ENCODE peak calls at places on chromosome 19, in eight cellular contexts. J is AG09309; O is aorta; Z is astrocyte of the spinal cord; C is stromal cell of bone marrow; P is activated CD8-positive, alpha-beta memory T cell treated with anti-CD3 and anti-CD28 coated beads, Interleukin-2, amount 50 U/mL, for 4 hours; T is effector CD4-positive, alpha-beta T cell; N is cardiac fibroblast. G is an unnamed sample.

GRCh38 chr19:43524922-43525835 is 1.8 kb downstream of the ETHE1 start:
- DNase-seq in C (no peak), N (peak; percentile 55), O (peak; percentile 77), T (no peak), P (peak; percentile 27), J (no peak), Z (peak; percentile 22), G (no peak)

GRCh38 chr19:43798026-43798545 is 4.2 kb downstream of the LYPD5 start:
- DNase-seq in N (no peak), C (no peak), J (no peak), P (no peak), O (no peak), Z (no peak), T (no peak), G (no peak)

GRCh38 chr19:58572818-58573657 is at the start of gene MZF1:
- DNase-seq in J (peak; percentile 100), Z (peak; percentile 100), N (peak; percentile 100), P (peak; percentile 100), O (peak; percentile 100), T (peak; percentile 100), C (peak; percentile 100), G (peak; percentile 100)

GRCh38 chr19:58538257-58539168 is 5.4 kb upstream of the TRIM28 start:
- DNase-seq in P (peak; percentile 44), O (no peak), N (no peak), C (no peak), J (no peak), Z (no peak), T (no peak), G (no peak)

GRCh38 chr19:28961772-28962500 is 251.0 kb downstream of the UQCRFS1 start:
- DNase-seq in O (no peak), P (no peak), J (peak; percentile 59), N (peak; percentile 93), T (no peak), Z (peak; percentile 17), C (no peak), G (no peak)

GRCh38 chr19:48835734-48836088 is 580 bp downstream of the HSD17B14 start:
- DNase-seq in O (peak; percentile 98), C (peak; percentile 63), J (no peak), N (peak; percentile 87), P (peak; percentile 94), Z (peak; percentile 70), T (peak; percentile 93), G (peak; percentile 66)

GRCh38 chr19:768424-768823 is 17.5 kb downstream of the MISP start:
- DNase-seq in N (peak; percentile 50), O (no peak), T (no peak), P (no peak), C (peak; percentile 80), Z (peak; percentile 89), J (peak; percentile 70), G (peak; percentile 87)

GRCh38 chr19:45591004-45591637 is 6.5 kb upstream of the OPA3 start:
- DNase-seq in T (no peak), O (no peak), N (no peak), P (peak; percentile 44), J (no peak), C (no peak), Z (peak; percentile 19), G (no peak)

GRCh38 chr19:51341066-51341465 is 873 bp downstream of the VSIG10L start:
- DNase-seq in P (no peak), O (no peak), N (no peak), Z (no peak), C (no peak), J (no peak), T (no peak), G (no peak)

GRCh38 chr19:48645652-48646191 is at the start of gene CA11:
- DNase-seq in N (no peak), C (no peak), P (no peak), O (no peak), T (no peak), J (no peak), Z (no peak), G (no peak)

GRCh38 chr19:53785196-53785889 is 38.8 kb downstream of the NLRP12 start:
- DNase-seq in T (no peak), C (no peak), O (no peak), N (no peak), Z (no peak), P (no peak), J (no peak), G (no peak)

GRCh38 chr19:13057147-13057572 is 45.5 kb downstream of the LYL1 start:
- DNase-seq in O (no peak), Z (no peak), N (no peak), J (no peak), C (no peak), P (no peak), T (no peak), G (no peak)

GRCh38 chr19:21094347-21095025 is 12.5 kb downstream of the ZNF714 start:
- DNase-seq in O (no peak), J (no peak), P (no peak), N (no peak), Z (no peak), T (no peak), C (no peak), G (no peak)

GRCh38 chr19:3504723-3505122 is 1.4 kb upstream of the FZR1 start:
- DNase-seq in Z (no peak), T (no peak), J (no peak), N (peak; percentile 12), C (no peak), P (no peak), O (no peak), G (no peak)

GRCh38 chr19:49430678-49431329 is 5.6 kb downstream of the GFY start:
- DNase-seq in J (no peak), T (no peak), C (no peak), P (no peak), N (no peak), Z (no peak), O (no peak), G (no peak)

GRCh38 chr19:36528921-36529518 is 949 bp upstream of the ZNF260 start:
- DNase-seq in O (no peak), C (no peak), T (no peak), P (no peak), Z (no peak), J (no peak), N (no peak), G (no peak)

GRCh38 chr19:48135411-48135810 is 24.8 kb upstream of the PLA2G4C start:
- DNase-seq in O (no peak), J (no peak), Z (no peak), T (no peak), C (no peak), N (no peak), P (no peak), G (no peak)

GRCh38 chr19:1264801-1265610 is 4.1 kb upstream of the CIRBP start:
- DNase-seq in Z (peak; percentile 84), N (peak; percentile 94), P (no peak), J (no peak), T (no peak), C (peak; percentile 88), O (peak; percentile 93), G (no peak)

GRCh38 chr19:34577056-34577455 is 95.5 kb downstream of the WTIP start:
- DNase-seq in T (no peak), C (no peak), Z (no peak), O (no peak), N (no peak), P (no peak), J (no peak), G (no peak)

GRCh38 chr19:45058622-45059159 is 17.6 kb downstream of the ZNF296 start:
- DNase-seq in N (no peak), Z (no peak), J (no peak), P (no peak), O (no peak), C (no peak), T (no peak), G (no peak)

GRCh38 chr19:39409886-39410619 is 2.4 kb upstream of the PLEKHG2 start:
- DNase-seq in C (peak; percentile 49), P (peak; percentile 67), J (no peak), N (peak; percentile 74), T (peak; percentile 67), Z (peak; percentile 83), O (peak; percentile 95), G (no peak)

GRCh38 chr19:33241530-33242101 is 16.0 kb upstream of the SLC7A10 start:
- DNase-seq in N (no peak), Z (no peak), J (no peak), O (no peak), C (no peak), P (peak; percentile 38), T (no peak), G (no peak)

GRCh38 chr19:46134527-46134926 is 10.0 kb upstream of the IGFL3 start:
- DNase-seq in C (no peak), O (no peak), P (no peak), T (no peak), Z (peak; percentile 15), J (no peak), N (peak; percentile 66), G (peak; percentile 2)

GRCh38 chr19:16660763-16661479 is at the start of gene TMEM38A:
- DNase-seq in C (no peak), T (peak; percentile 24), N (no peak), P (peak; percentile 54), J (no peak), O (peak; percentile 80), Z (no peak), G (no peak)

GRCh38 chr19:53374743-53375142 is 9.2 kb downstream of the ZNF525 start:
- DNase-seq in O (no peak), J (no peak), Z (no peak), P (no peak), T (no peak), C (no peak), N (no peak), G (no peak)

GRCh38 chr19:3851254-3852176 is 17.3 kb downstream of the ZFR2 start:
- DNase-seq in C (no peak), Z (peak; percentile 13), J (no peak), T (no peak), P (no peak), O (no peak), N (peak; percentile 41), G (no peak)

GRCh38 chr19:5073153-5073844 is 104.4 kb downstream of the KDM4B start:
- DNase-seq in O (no peak), C (no peak), Z (no peak), P (no peak), T (no peak), N (no peak), J (no peak), G (no peak)

GRCh38 chr19:18940791-18941627 is at the start of gene HOMER3:
- DNase-seq in C (peak; percentile 43), O (peak; percentile 96), N (peak; percentile 50), T (peak; percentile 64), J (no peak), Z (peak; percentile 29), P (peak; percentile 77), G (no peak)

GRCh38 chr19:756821-757688 is 6.1 kb downstream of the MISP start:
- DNase-seq in J (no peak), T (no peak), O (no peak), Z (no peak), N (no peak), P (no peak), C (no peak), G (no peak)

GRCh38 chr19:1365306-1365963 is 18.3 kb upstream of the NDUFS7 start:
- DNase-seq in T (no peak), Z (no peak), O (no peak), C (no peak), N (no peak), J (no peak), P (no peak), G (no peak)